ENCODE peak calls at places on chromosomes 13 and 19, in five cellular contexts. X is aorta, E is choroid plexus epithelial cell, A is HFF-Myc, N is endodermal cell. I is an unnamed sample.
A peak's percentile ranks its signal among the peaks of the same experiment; 100 is the strongest.

GRCh38 chr13:40114305-40114896 is 458.9 kb downstream of the COG6 start:
- DNase-seq in X (no peak), E (no peak), A (no peak), N (no peak), I (no peak)

GRCh38 chr19:48669903-48670668 is 2.7 kb downstream of the NTN5 start:
- DNase-seq in X (no peak), E (no peak), A (no peak), N (no peak), I (no peak)

GRCh38 chr13:41960195-41960699 is 662 bp downstream of the VWA8 start:
- DNase-seq in X (no peak), E (peak; percentile 20), A (no peak), N (peak; percentile 73), I (peak; percentile 5)

GRCh38 chr13:20161275-20161950 is 561 bp upstream of the GJA3 start:
- DNase-seq in X (no peak), E (no peak), A (no peak), N (peak; percentile 65), I (no peak)

GRCh38 chr19:37654525-37654832 is 786 bp downstream of the ZFP30 start:
- DNase-seq in X (no peak), E (peak; percentile 57), A (peak; percentile 2), N (no peak), I (peak; percentile 6)

GRCh38 chr19:33067121-33067520 is 2.4 kb upstream of the RHPN2 start:
- DNase-seq in X (no peak), E (no peak), A (no peak), N (no peak), I (no peak)

GRCh38 chr19:13619203-13619632 is 112.9 kb upstream of the CACNA1A start:
- DNase-seq in X (no peak), E (no peak), A (no peak), N (no peak), I (no peak)

GRCh38 chr19:47637550-47637949 is 28.6 kb downstream of the BICRA start:
- DNase-seq in X (no peak), E (peak; percentile 93), A (no peak), N (no peak), I (no peak)

GRCh38 chr19:14614099-14614412 is 31.2 kb downstream of the CLEC17A start:
- DNase-seq in X (no peak), E (no peak), A (no peak), N (no peak), I (no peak)

GRCh38 chr13:75908137-75908536 is 272.0 kb downstream of the LMO7 start:
- DNase-seq in X (peak; percentile 54), E (no peak), A (peak; percentile 22), N (no peak), I (peak; percentile 5)

GRCh38 chr19:46265217-46265828 is 31.5 kb upstream of the HIF3A start:
- DNase-seq in X (no peak), E (peak; percentile 89), A (peak; percentile 58), N (peak; percentile 94), I (peak; percentile 80)

GRCh38 chr13:23865065-23865464 is 24.1 kb downstream of the MIPEP start:
- DNase-seq in X (no peak), E (no peak), A (no peak), N (no peak), I (no peak)

DNA sequence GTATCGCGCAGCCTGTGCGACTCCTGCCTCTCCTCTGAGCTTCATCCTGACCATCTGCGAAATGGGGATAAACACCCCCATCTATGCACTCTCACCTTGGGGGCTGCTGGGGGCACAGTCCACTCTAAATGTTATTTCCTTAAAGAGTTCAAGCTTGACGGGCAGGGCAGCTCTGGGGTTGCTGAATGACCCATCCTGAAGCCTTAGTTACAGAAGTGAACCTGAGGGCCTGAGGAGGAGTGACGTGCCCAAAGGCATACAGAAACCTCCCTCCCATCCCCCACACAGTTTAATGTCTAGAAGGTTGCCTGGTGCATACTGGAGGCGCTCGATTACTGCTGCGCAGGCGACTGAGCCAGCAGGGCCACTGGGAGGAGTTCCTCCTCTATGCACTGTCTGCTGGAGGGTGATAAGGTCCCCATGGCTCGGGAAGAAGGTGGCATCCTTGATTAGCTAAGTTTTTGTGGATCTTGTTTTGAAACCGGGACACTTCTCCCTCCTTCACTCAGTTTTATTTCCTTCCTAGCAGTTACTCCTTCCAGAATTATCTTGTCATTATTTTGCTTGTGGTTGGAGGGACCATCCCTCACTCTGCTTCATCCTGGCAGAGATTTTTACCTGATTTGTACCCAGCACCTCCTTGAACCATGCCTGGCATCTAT is 572 bp upstream of the FKBP8 start:
- DNase-seq in X (peak; percentile 79), E (peak; percentile 74), A (no peak), N (peak; percentile 84), I (no peak)
- H3K4me3 ChIP-seq in X (peak overlapping the region; percentile 97), E (peak overlapping the region; percentile 81), A (peak overlapping the region; percentile 57), N (peak overlapping the region; percentile 67), I (peak overlapping the region; percentile 30)

DNA sequence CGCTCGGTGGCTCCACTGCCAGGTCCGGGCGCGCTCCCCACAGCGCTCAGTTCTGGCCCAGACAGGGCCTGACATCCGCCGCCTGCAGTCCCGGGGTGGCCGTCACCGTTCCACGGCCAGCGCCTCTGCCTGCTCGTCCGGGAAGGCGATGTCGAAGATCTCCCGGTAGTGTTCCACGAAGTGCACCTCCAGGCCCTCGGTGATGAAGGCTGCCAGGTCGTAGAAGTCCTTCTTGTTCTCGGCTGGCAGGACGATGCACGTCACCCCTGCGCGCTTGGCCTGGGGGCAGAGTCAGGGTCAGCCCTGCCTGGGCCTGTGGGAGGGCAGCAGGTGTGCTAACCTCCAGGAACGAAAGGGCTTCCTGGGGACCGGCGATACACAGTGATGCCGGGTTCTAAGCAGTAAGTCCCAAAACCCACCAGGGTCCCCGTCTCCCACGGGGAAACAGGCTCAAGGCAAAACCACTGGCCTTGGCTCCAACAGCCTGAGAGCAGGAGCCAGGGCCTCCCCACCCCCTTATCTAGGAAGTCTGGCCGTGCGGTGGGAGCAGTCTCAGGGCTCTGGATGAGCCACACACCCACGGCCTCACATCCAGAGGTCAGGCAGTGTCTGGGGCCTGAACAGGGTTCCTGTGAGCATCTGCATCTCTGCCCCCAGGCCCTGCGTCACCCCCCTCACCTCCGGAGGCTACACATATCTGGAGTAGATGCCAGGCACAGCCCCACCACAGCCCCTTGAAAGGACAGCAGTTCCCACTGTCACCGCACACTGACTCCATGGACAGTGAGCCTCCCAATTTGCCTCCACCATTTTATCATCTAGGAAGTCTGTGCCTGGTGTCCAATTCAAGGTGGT is 2.1 kb downstream of the RPL36 start:
- DNase-seq in X (no peak), E (no peak), A (no peak), N (peak; percentile 55), I (no peak)
- H3K4me3 ChIP-seq in X (no peak overlapping the region), E (peak overlapping the region; percentile 99), A (peak overlapping the region; percentile 75), N (peak overlapping the region; percentile 96), I (peak overlapping the region; percentile 98)

DNA sequence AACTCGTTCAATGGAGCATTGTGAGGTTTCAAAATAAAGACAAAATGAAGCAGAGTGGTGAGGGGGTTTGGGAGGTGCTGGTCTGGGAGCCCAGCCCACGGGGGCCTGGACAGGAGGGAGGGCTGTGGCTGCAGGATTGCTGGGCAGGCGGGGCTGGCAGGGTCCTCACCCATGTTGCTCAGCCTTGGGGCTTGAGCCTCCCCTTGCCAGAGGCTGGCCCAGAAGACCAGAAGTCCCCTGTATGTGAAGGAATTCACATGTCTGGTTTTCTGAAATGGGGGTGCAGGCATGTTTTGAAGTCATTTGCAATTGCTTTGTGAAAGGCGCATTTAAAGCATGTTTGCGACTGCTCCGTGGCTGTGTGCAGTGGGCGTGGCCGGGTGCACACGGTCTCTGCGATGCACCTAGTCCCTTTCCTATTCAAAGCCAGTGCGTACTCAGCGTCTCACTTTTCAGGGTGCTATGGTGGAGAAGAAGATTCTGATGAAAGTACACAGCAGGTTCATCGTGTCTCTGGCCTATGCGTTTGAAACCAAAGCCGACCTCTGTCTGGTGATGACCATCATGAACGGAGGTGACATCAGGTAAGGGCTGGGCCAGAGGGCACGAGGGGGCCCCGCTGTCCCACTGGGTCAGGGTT is 2.3 kb downstream of the GRK1 start:
- DNase-seq in X (peak; percentile 29), E (no peak), A (no peak), N (peak; percentile 37), I (no peak)
- H3K4me3 ChIP-seq in X (no peak overlapping the region), E (no peak overlapping the region), A (no peak overlapping the region), N (no peak overlapping the region), I (no peak overlapping the region)

GRCh38 chr19:3284759-3285646 is 60.5 kb downstream of the CELF5 start:
- DNase-seq in X (no peak), E (peak; percentile 66), A (no peak), N (peak; percentile 100), I (no peak)
- H3K4me3 ChIP-seq in X (no peak overlapping the region), E (no peak overlapping the region), A (no peak overlapping the region), N (peak overlapping the region; percentile 77), I (no peak overlapping the region)

DNA sequence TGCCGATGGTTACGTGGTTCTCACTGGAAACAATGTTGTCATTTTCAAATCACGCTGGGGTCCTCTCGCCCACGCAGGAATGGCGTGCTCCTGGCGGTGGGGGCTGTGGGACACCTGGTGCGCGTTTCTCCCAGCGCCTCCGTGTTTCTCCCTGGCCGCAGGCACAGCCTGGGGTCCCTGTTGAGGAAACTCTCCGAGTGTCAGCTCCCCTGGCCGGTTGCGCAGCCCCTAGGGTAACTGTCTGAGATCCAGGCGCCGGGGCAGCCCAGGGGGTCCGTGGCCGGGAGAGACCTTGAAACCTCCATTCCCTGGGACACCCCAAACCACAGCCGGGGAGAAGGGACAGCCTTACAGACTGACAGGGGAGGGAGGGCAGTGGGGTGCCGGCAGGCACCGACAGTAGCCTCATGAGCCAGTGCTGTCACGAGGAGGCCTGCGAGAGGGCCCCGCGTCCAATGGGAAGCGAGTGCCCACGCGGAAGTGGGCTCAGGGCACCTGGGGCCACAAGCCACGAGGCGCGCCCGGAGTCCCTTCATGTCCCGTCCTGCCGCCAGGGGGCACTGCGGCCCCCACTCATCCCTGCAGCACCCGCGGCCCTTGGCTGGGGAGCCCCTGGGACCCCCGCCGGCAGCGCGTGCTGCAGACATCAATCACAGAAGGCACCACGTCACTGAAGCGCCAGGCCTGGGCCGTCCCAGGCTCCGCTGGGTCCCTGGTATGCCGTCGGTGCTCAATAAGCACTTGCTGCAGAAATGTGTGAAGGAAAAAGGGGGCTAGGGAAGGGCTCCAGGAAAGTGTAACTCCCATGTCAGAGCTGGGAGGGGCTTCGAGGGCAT is 9.5 kb downstream of the ADAMTSL5 start:
- DNase-seq in X (no peak), E (peak; percentile 43), A (no peak), N (peak; percentile 91), I (no peak)
- H3K4me3 ChIP-seq in X (no peak overlapping the region), E (peak overlapping the region; percentile 30), A (no peak overlapping the region), N (no peak overlapping the region), I (no peak overlapping the region)

DNA sequence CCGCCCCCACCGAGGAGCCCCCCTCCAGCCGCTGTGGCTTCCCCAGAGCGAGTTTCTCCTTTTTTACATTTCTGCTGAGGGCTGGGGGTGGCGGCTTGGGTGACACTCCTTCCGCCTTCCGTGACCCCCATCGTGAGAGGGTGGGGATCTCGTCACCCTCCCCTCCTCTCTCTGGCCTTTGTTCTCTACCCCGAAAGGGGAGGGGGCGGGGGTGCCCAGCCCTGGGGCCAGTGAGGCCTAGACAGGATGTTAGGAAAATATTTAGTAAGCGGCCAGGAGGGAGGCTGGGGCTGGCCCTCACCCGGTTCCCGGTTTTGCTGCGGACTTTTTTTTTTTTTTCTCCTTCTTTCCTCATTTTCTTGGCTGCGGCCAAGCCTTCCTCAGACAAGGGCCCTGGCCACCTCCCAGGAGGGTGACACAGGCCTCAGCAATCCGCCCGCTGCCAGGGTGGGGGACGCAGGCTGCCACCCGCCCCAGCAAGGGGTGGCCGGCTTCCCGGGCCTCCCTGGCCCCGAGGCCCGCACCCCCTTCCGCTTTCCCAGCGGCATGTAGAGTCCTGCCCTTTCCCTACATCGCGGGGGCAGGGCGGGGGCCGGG is 3.9 kb downstream of the MIDN start:
- DNase-seq in X (peak; percentile 97), E (peak; percentile 90), A (no peak), N (no peak), I (no peak)
- H3K4me3 ChIP-seq in X (peak overlapping the region; percentile 87), E (peak overlapping the region; percentile 78), A (peak overlapping the region; percentile 77), N (peak overlapping the region; percentile 85), I (peak overlapping the region; percentile 77)

DNA sequence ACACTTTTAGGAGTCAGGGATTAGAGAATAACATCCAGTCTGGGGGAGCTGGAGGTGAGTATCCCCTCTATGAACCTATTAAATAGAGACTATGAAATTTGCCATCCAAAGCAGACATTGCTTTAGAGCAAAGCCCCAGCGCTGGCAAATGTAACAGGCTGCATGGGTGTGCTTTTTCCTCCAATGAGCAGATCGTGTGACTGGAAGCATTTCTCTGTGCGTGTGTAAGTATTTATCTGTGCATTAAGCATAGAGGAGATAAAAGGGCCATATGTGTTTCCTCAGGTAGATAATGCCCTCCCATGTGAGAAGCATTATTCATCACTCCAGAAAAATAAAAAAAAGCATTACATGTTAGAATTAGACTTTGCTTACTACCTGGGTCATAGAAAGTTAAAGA is 924 bp downstream of the TNFSF13B start:
- DNase-seq in X (no peak), E (no peak), A (no peak), N (no peak), I (no peak)
- H3K4me3 ChIP-seq in X (no peak overlapping the region), E (peak overlapping the region; percentile 66), A (no peak overlapping the region), N (no peak overlapping the region), I (no peak overlapping the region)